ENCODE peak calls at places on chromosomes 1 and 21, in seven cellular contexts. B is K562; V is ovary; N is fibroblast of lung; R is A673; F is CD8-positive, alpha-beta T cell; T is body of pancreas. G is an unnamed sample.

GRCh38 chr1:78839704-78840277 is 166.7 kb downstream of the ADGRL4 start:
- DNase-seq in T (peak; percentile 44), N (peak; percentile 74), V (no peak), B (peak; percentile 31), F (peak; percentile 13), R (peak; percentile 62), G (peak; percentile 23)

GRCh38 chr1:243946946-243947345 is 96.9 kb upstream of the AKT3 start:
- DNase-seq in F (peak; percentile 29), V (no peak), B (peak; percentile 46), T (no peak), N (peak; percentile 27), R (peak; percentile 12), G (peak; percentile 73)

GRCh38 chr1:24191860-24192259 is 4.8 kb upstream of the IFNLR1 start:
- DNase-seq in R (no peak), V (no peak), B (peak; percentile 26), T (no peak), F (peak; percentile 24), N (peak; percentile 61), G (no peak)

GRCh38 chr1:92951141-92951582 is 10.1 kb downstream of the DIPK1A start:
- DNase-seq in T (peak; percentile 12), R (peak; percentile 45), B (peak; percentile 67), F (no peak), V (no peak), N (peak; percentile 79), G (peak; percentile 15)

GRCh38 chr1:31587720-31588423 is 11.6 kb downstream of the TINAGL1 start:
- DNase-seq in T (peak; percentile 85), V (peak; percentile 72), B (peak; percentile 29), F (peak; percentile 43), R (peak; percentile 73), N (peak; percentile 31), G (peak; percentile 63)

GRCh38 chr21:15121655-15122120 is 56.9 kb upstream of the NRIP1 start:
- DNase-seq in V (no peak), R (no peak), B (no peak), N (peak; percentile 72), T (peak; percentile 80), F (no peak), G (no peak)

GRCh38 chr1:22916469-22916817 is 56.2 kb downstream of the LACTBL1 start:
- DNase-seq in T (no peak), B (no peak), V (no peak), N (no peak), F (no peak), R (peak; percentile 90), G (peak; percentile 89)

GRCh38 chr1:204647114-204647804 is 38.3 kb downstream of the LRRN2 start:
- DNase-seq in N (peak; percentile 67), R (peak; percentile 47), V (no peak), F (no peak), T (peak; percentile 41), B (peak; percentile 92), G (no peak)

GRCh38 chr1:167713330-167714081 is 8.3 kb upstream of the MPZL1 start:
- DNase-seq in N (peak; percentile 37), T (peak; percentile 33), V (peak; percentile 57), F (no peak), R (no peak), B (peak; percentile 32), G (no peak)

GRCh38 chr1:3779265-3779911 is 6.8 kb downstream of the SMIM1 start:
- DNase-seq in V (peak; percentile 33), F (no peak), T (no peak), R (no peak), N (no peak), B (peak; percentile 28), G (no peak)

GRCh38 chr1:43789604-43790288 is 82.4 kb downstream of the ST3GAL3 start:
- DNase-seq in B (no peak), N (no peak), R (no peak), F (peak; percentile 12), V (no peak), T (no peak), G (no peak)

GRCh38 chr1:4054957-4055676 is 155.0 kb upstream of the C1orf174 start:
- DNase-seq in F (no peak), B (no peak), V (no peak), R (no peak), T (no peak), N (no peak), G (no peak)

GRCh38 chr1:75632350-75632949 is 21.5 kb upstream of the SLC44A5 start:
- DNase-seq in R (peak; percentile 54), V (no peak), T (no peak), B (peak; percentile 50), N (peak; percentile 37), F (no peak), G (no peak)

GRCh38 chr21:36639769-36640168 is 59.1 kb upstream of the SIM2 start:
- DNase-seq in F (no peak), N (no peak), B (no peak), T (no peak), R (no peak), V (no peak), G (no peak)

GRCh38 chr21:32119389-32119788 is 159.5 kb downstream of the MIS18A start:
- DNase-seq in B (no peak), N (no peak), V (no peak), F (no peak), R (no peak), T (no peak), G (no peak)

GRCh38 chr1:94739521-94740061 is 80.6 kb upstream of the SLC44A3 start:
- DNase-seq in T (peak; percentile 30), N (peak; percentile 99), R (no peak), F (no peak), B (no peak), V (no peak), G (no peak)

GRCh38 chr1:39146681-39147080 is 57.8 kb upstream of the MACF1 start:
- DNase-seq in R (no peak), B (no peak), F (no peak), N (no peak), T (no peak), V (no peak), G (no peak)

GRCh38 chr1:12138196-12139183 is 28.3 kb upstream of the TNFRSF1B start:
- DNase-seq in N (peak; percentile 74), B (no peak), T (no peak), F (no peak), R (no peak), V (no peak), G (no peak)

GRCh38 chr1:113982955-113983742 is 3.9 kb downstream of the OLFML3 start:
- DNase-seq in R (no peak), N (no peak), F (no peak), T (no peak), V (peak; percentile 51), B (no peak), G (no peak)

DNA sequence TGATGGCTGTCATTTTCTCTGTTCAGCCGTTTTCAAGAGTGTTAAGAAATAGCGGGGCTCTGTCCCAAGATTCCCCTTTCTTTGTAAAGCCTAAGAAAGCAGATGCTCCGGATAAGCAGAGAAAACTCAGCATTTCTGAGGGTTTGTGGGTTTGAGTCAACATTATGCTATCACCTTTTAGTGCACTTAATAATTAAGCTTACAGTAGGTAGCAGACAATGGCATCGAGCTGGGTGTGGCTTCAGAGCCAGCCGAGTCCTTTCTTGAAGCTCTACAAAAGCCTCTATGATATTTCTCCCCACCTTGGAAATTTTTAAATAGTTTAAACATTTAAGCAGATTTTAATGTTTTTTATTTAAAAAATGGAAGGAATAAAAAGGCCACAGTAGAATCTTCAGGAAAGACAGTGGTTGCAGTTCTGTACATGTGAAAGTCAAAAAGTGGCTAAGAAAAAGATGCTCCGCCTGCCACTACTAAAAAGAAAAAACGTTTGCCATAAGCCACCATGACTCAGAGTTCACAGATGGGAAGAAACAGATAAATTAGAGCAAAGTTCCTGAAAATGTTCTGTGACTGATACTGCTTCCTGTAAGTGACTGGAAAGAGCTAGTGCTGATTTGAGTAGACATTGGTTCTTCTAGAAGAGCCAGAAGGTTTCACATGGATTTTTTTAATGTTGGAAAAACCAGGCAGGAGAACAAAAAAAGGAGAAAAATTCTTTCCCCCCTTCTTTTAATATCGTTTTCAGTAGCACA is 221.1 kb downstream of the HLX start:
- DNase-seq in F (no peak), B (peak; percentile 59), R (no peak), T (no peak), N (peak; percentile 87), V (no peak), G (no peak)
- H3K27ac ChIP-seq in F (no peak overlapping the region), B (no peak overlapping the region), R (no peak overlapping the region), T (no peak overlapping the region), N (peak overlapping the region; percentile 1), V (no peak overlapping the region), G (no peak overlapping the region)

GRCh38 chr1:110619412-110620249 is 13.5 kb upstream of the KCNA2 start:
- DNase-seq in R (peak; percentile 90), T (peak; percentile 88), N (peak; percentile 64), F (peak; percentile 90), B (peak; percentile 94), V (peak; percentile 83), G (peak; percentile 93)
- H3K4me3 ChIP-seq in R (no peak overlapping the region), T (no peak overlapping the region), N (no peak overlapping the region), F (peak overlapping the region; percentile 62), B (no peak overlapping the region), V (no peak overlapping the region), G (peak overlapping the region; percentile 56)

GRCh38 chr21:25872271-25872670 is 137.5 kb downstream of the GABPA start:
- DNase-seq in N (no peak), V (no peak), R (peak; percentile 29), F (no peak), B (peak; percentile 31), T (no peak), G (peak; percentile 25)
- H3K27ac ChIP-seq in N (no peak overlapping the region), V (no peak overlapping the region), R (no peak overlapping the region), F (no peak overlapping the region), B (no peak overlapping the region), T (no peak overlapping the region), G (no peak overlapping the region)

GRCh38 chr1:34639701-34640100 is 115.1 kb upstream of the GJB5 start:
- DNase-seq in N (no peak), R (no peak), V (no peak), T (no peak), B (no peak), F (no peak), G (no peak)
- H3K4me3 ChIP-seq in N (no peak overlapping the region), R (no peak overlapping the region), V (no peak overlapping the region), T (no peak overlapping the region), B (no peak overlapping the region), F (no peak overlapping the region), G (no peak overlapping the region)

DNA sequence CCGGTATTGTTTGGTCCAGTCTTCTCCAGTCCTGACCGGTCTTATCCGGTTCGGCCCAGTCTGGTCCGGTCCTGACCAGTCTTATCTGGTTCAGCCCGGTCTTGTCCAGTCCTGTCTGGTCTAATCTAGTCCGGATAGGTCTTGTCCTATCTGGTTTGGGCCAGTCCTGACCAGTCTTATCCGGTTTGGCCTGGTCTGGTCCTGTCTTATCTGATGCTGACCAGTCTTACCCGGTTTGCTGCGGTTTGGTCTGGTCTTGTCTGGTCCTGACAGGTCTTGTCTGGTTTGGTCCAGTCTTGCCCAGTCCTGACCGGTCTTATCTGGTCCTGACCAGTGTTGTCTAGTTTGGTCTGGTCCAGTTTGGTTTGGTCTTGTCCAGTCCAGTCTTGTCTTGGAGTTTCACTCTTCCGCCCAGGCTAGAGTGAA is 30.1 kb downstream of the DHX9 start:
- DNase-seq in F (peak; percentile 13), N (no peak), B (peak; percentile 43), V (no peak), T (no peak), R (no peak), G (no peak)
- H3K27ac ChIP-seq in F (no peak overlapping the region), N (peak overlapping the region; percentile 54), B (peak overlapping the region; percentile 79), V (no peak overlapping the region), T (no peak overlapping the region), R (peak overlapping the region; percentile 57), G (no peak overlapping the region)

G was measured in WERI-Rb-1.